ENCODE peak calls at places on chromosomes 5 and 9, in five cellular contexts. C is NT2/D1, E is HepG2, Q is H1, M is GM12878. J is an unnamed sample.
A peak's percentile ranks its signal among the peaks of the same experiment; 100 is the strongest.

GRCh38 chr5:17411436-17411835 is 86.6 kb upstream of the TAF11L2 start:
- DNase-seq in E (no peak), Q (no peak), C (no peak), M (no peak), J (no peak)

GRCh38 chr5:36696059-36696673 is 89.8 kb downstream of the SLC1A3 start:
- DNase-seq in E (peak; percentile 26), C (peak; percentile 42), Q (no peak), M (no peak), J (peak; percentile 65)

GRCh38 chr5:142808778-142809606 is 38.8 kb downstream of the ARHGAP26 start:
- DNase-seq in M (no peak), E (no peak), Q (no peak), C (no peak), J (no peak)

GRCh38 chr5:65262094-65262493 is 219.6 kb downstream of the ADAMTS6 start:
- DNase-seq in Q (no peak), M (no peak), C (no peak), E (no peak), J (peak; percentile 8)

GRCh38 chr5:9850456-9850855 is 220.3 kb upstream of the TAS2R1 start:
- DNase-seq in M (no peak), C (no peak), E (no peak), Q (no peak), J (no peak)

GRCh38 chr9:112069318-112070169 is 105.6 kb downstream of the SUSD1 start:
- DNase-seq in Q (no peak), C (no peak), M (peak; percentile 53), E (peak; percentile 55), J (no peak)

GRCh38 chr5:58466939-58467338 is 7.1 kb upstream of the PLK2 start:
- DNase-seq in M (no peak), C (peak; percentile 35), Q (no peak), E (no peak), J (no peak)

GRCh38 chr9:76996700-76997099 is 22.8 kb upstream of the FOXB2 start:
- DNase-seq in E (peak; percentile 12), Q (no peak), C (no peak), M (no peak), J (peak; percentile 67)

GRCh38 chr9:95085861-95086563 is 231.5 kb downstream of the FANCC start:
- DNase-seq in Q (no peak), E (no peak), C (no peak), M (no peak), J (no peak)

GRCh38 chr5:59583810-59584562 is 309.5 kb downstream of the PDE4D start:
- DNase-seq in Q (no peak), M (no peak), C (no peak), E (no peak), J (no peak)

GRCh38 chr9:110669439-110669838 is 848 bp downstream of the MUSK start:
- DNase-seq in Q (no peak), E (no peak), M (no peak), C (no peak), J (no peak)

GRCh38 chr9:124126571-124127289 is 115.2 kb downstream of the LHX2 start:
- DNase-seq in C (peak; percentile 73), E (peak; percentile 56), Q (peak; percentile 78), M (peak; percentile 43), J (peak; percentile 83)

GRCh38 chr5:175609504-175609903 is 48.4 kb upstream of the HRH2 start:
- DNase-seq in Q (no peak), M (no peak), E (no peak), C (no peak), J (no peak)

GRCh38 chr9:6106576-6107339 is 91.3 kb upstream of the RANBP6 start:
- DNase-seq in M (peak; percentile 41), C (peak; percentile 25), E (peak; percentile 25), Q (peak; percentile 7), J (peak; percentile 15)

GRCh38 chr9:16521868-16522381 is 348.5 kb downstream of the BNC2 start:
- DNase-seq in Q (no peak), M (no peak), C (no peak), E (no peak), J (no peak)

GRCh38 chr9:107874591-107875374 is 385.2 kb upstream of the KLF4 start:
- DNase-seq in M (no peak), E (no peak), C (no peak), Q (no peak), J (no peak)

GRCh38 chr5:10106806-10107205 is 142.9 kb downstream of the ATPSCKMT start:
- DNase-seq in C (no peak), E (no peak), M (no peak), Q (no peak), J (no peak)

GRCh38 chr5:161513952-161514351 is 32.6 kb downstream of the GABRB2 start:
- DNase-seq in C (no peak), E (no peak), Q (no peak), M (no peak), J (no peak)

GRCh38 chr5:82272957-82273356 is 5.2 kb downstream of the RPS23 start:
- DNase-seq in E (no peak), M (no peak), Q (no peak), C (no peak), J (no peak)

GRCh38 chr5:2014058-2014610 is 131.4 kb upstream of the IRX4 start:
- DNase-seq in E (no peak), Q (no peak), M (no peak), C (no peak), J (no peak)

GRCh38 chr9:69885931-69886330 is 65.3 kb downstream of the CFAP95 start:
- DNase-seq in Q (no peak), E (no peak), M (no peak), C (no peak), J (no peak)

GRCh38 chr5:40796487-40796889 is 1.7 kb downstream of the PRKAA1 start:
- DNase-seq in C (no peak), E (no peak), Q (no peak), M (no peak), J (no peak)

GRCh38 chr9:90062982-90063381 is 458.2 kb downstream of the GADD45G start:
- DNase-seq in M (no peak), Q (no peak), C (no peak), E (no peak), J (no peak)

GRCh38 chr9:136882109-136882946 is 4.0 kb upstream of the TRAF2 start:
- DNase-seq in E (peak; percentile 94), Q (no peak), C (no peak), M (peak; percentile 73), J (no peak)
- TF ChIP-seq SUZ12 in E (no peak), Q (no peak), C (no peak), M (no peak), J (no peak)

GRCh38 chr5:79666758-79667157 is 22.9 kb upstream of the CMYA5 start:
- DNase-seq in Q (no peak), E (no peak), C (no peak), M (no peak), J (no peak)
- TF ChIP-seq SUZ12 in Q (no peak), E (no peak), C (no peak), M (no peak), J (no peak)

DNA sequence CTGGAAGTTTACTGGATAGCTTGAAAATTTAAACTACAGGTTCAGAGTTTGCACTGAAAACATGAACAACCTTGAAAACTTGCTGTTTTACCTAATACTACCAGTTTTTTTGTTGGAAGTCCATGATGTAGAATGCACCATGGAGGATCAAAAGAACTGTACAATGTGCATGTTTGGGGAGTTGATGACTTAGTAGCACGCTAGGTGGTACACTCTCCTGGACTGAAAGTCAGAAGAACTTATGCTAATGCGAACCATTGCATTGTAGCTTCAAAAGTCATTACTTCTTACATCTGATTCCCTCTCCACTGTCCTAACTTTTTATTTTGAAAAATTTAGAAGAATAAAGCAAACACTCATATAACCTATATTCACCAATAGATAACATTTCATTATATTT is 211.0 kb downstream of the OSTF1 start:
- DNase-seq in E (peak; percentile 32), M (no peak), C (no peak), Q (no peak), J (no peak)
- TF ChIP-seq SUZ12 in E (no peak), M (no peak), C (no peak), Q (no peak), J (no peak)

GRCh38 chr5:116759860-116760644 is 185.4 kb upstream of the SEMA6A start:
- DNase-seq in M (no peak), Q (no peak), C (peak; percentile 57), E (peak; percentile 63), J (no peak)
- TF ChIP-seq SUZ12 in M (no peak), Q (no peak), C (no peak), E (no peak), J (no peak)

GRCh38 chr9:35675732-35676392 is 2.1 kb downstream of the CA9 start:
- DNase-seq in C (peak; percentile 76), M (no peak), Q (no peak), E (no peak), J (no peak)
- TF ChIP-seq SUZ12 in C (no peak), M (no peak), Q (no peak), E (no peak), J (no peak)

GRCh38 chr5:126865299-126865698 is 88.4 kb downstream of the LMNB1 start:
- DNase-seq in Q (no peak), M (no peak), C (no peak), E (no peak), J (no peak)
- TF ChIP-seq SUZ12 in Q (no peak), M (no peak), C (no peak), E (no peak), J (no peak)

GRCh38 chr5:102089883-102090282 is 206.2 kb downstream of the SLCO4C1 start:
- DNase-seq in M (no peak), E (no peak), C (no peak), Q (no peak), J (no peak)

DNA sequence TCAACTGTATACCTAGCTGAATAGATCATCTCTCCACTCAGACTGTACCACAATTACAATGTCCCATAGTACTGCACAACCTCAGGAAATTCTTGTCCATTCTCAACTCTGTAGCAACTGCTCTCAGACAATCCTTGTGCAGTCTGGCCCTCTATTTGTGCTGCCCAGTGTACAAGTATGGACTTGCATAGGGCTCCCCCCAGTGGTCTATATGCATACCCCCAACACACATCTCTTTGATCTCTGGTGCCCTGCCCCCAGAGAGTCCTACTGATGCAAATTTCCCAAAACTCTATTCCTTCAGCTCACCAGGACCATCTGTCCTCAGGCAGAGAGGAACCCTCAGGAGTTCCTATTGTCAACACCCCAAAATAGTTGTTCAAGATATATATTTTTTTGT is 205.3 kb downstream of the SLCO4C1 start:
- DNase-seq in C (no peak), M (no peak), Q (no peak), E (peak; percentile 77), J (peak; percentile 58)
- TF ChIP-seq SUZ12 in C (no peak), M (no peak), Q (no peak), E (no peak), J (no peak)

J was measured in HEK293T.